ENCODE peak calls at places on chromosomes 7 and 10, in seven cellular contexts. N is NCI-H2171; C is adrenal gland; J is RCC 7860; Q is activated CD8-positive, alpha-beta memory T cell treated with anti-CD3 and anti-CD28 coated beads, Interleukin-2, amount 50 U/mL, for 4 hours; E is NCI-H460; I is activated naive CD4-positive, alpha-beta T cell treated with anti-CD3 and anti-CD28 coated beads, Interleukin-2, amount 10 ng/mL, durations not matched to agents 7 days and 5 days. D is an unnamed sample.

GRCh38 chr7:100509213-100509612 is 25.5 kb downstream of the NYAP1 start:
- DNase-seq in N (peak), C (no peak), J (peak), Q (no peak), E (no peak), I (no peak), D (peak)

GRCh38 chr7:96188623-96188991 is 133.3 kb downstream of the SLC25A13 start:
- DNase-seq in N (no peak), C (no peak), J (no peak), Q (no peak), E (no peak), I (no peak), D (no peak)

GRCh38 chr7:110522751-110523200 is 568.2 kb upstream of the LRRN3 start:
- DNase-seq in N (peak), C (no peak), J (peak), Q (no peak), E (no peak), I (no peak), D (peak)

GRCh38 chr10:42428534-42428933 is 209.8 kb downstream of the ZNF33B start:
- DNase-seq in N (no peak), C (no peak), J (no peak), Q (no peak), E (no peak), I (no peak), D (no peak)

GRCh38 chr10:68301790-68302502 is 29.9 kb upstream of the HNRNPH3 start:
- DNase-seq in N (no peak), C (peak), J (peak), Q (no peak), E (peak), I (no peak), D (peak)

GRCh38 chr7:44285561-44285960 is 39.8 kb downstream of the CAMK2B start:
- DNase-seq in N (no peak), C (no peak), J (no peak), Q (no peak), E (no peak), I (peak), D (no peak)

GRCh38 chr10:72242675-72243074 is 26.6 kb upstream of the ASCC1 start:
- DNase-seq in N (no peak), C (peak), J (no peak), Q (no peak), E (no peak), I (no peak), D (no peak)

GRCh38 chr10:58743466-58744115 is 230.9 kb downstream of the BICC1 start:
- DNase-seq in N (no peak), C (no peak), J (peak), Q (no peak), E (no peak), I (no peak), D (no peak)

GRCh38 chr7:46838463-46838862 is 743.4 kb downstream of the TNS3 start:
- DNase-seq in N (no peak), C (no peak), J (no peak), Q (no peak), E (no peak), I (no peak), D (no peak)

GRCh38 chr10:32333849-32334248 is 13.1 kb downstream of the EPC1 start:
- DNase-seq in N (no peak), C (no peak), J (no peak), Q (no peak), E (no peak), I (no peak), D (no peak)

GRCh38 chr7:63096141-63096540 is 902.5 kb upstream of the ZNF722 start:
- DNase-seq in N (no peak), C (no peak), J (no peak), Q (no peak), E (no peak), I (no peak), D (no peak)